ENCODE peak calls at places on chromosomes 11 and 22, in nine cellular contexts. M is GDM1, L is ACHN, C is T-cell, A is WTC11, G is GM10248, R is H54, Y is fibroblast of the aortic adventitia, H is caudate nucleus. K is an unnamed sample.

GRCh38 chr22:36355362-36355761 is 32.4 kb downstream of the MYH9 start:
- DNase-seq in M (no peak), L (no peak), C (no peak), A (no peak), G (no peak), R (no peak), Y (peak), H (no peak), K (no peak)

GRCh38 chr11:68373810-68374501 is 61.6 kb downstream of the LRP5 start:
- DNase-seq in M (no peak), L (no peak), C (no peak), A (no peak), G (no peak), R (no peak), Y (peak), H (no peak), K (no peak)

GRCh38 chr11:101618691-101619090 is 34.9 kb upstream of the TRPC6 start:
- DNase-seq in M (no peak), L (no peak), C (no peak), A (no peak), G (no peak), R (no peak), Y (no peak), H (no peak), K (no peak)

GRCh38 chr11:43987384-43988039 is 45.1 kb downstream of the C11orf96 start:
- DNase-seq in M (no peak), L (peak), C (no peak), A (no peak), G (no peak), R (peak), Y (peak), H (no peak), K (no peak)

GRCh38 chr11:57425565-57426438 is 1.1 kb downstream of the SLC43A3 start:
- DNase-seq in M (no peak), L (no peak), C (no peak), A (no peak), G (no peak), R (no peak), Y (peak), H (no peak), K (no peak)

GRCh38 chr11:120906752-120907151 is 117.2 kb upstream of the TBCEL start:
- DNase-seq in M (no peak), L (no peak), C (no peak), A (no peak), G (no peak), R (no peak), Y (no peak), H (no peak), K (no peak)

GRCh38 chr11:132908017-132908810 is 624.1 kb downstream of the OPCML start:
- DNase-seq in M (no peak), L (no peak), C (no peak), A (no peak), G (no peak), R (no peak), Y (no peak), H (no peak), K (no peak)

GRCh38 chr11:83778598-83778997 is 492.4 kb upstream of the CCDC90B start:
- DNase-seq in M (no peak), L (no peak), C (no peak), A (no peak), G (no peak), R (no peak), Y (no peak), H (no peak), K (no peak)

K was measured in activated gamma-delta T cell treated with anti-CD3 and anti-CD28 coated beads, Interleukin-2, amount 50 U/mL, for 16 hours.